ENCODE peak calls at places on chromosomes 7 and 10, in six cellular contexts. T is transverse colon, L is A549, G is uterus, A is body of pancreas, Y is IMR-90. C is an unnamed sample.

GRCh38 chr7:157165987-157166386 is 27.3 kb downstream of the UBE3C start:
- DNase-seq in T (no peak), L (no peak), G (no peak), A (no peak), Y (no peak), C (no peak)

GRCh38 chr7:37531225-37531624 is 82.6 kb upstream of the ELMO1 start:
- DNase-seq in T (no peak), L (no peak), G (no peak), A (no peak), Y (no peak), C (no peak)

GRCh38 chr7:18119985-18120384 is 92.3 kb upstream of the PRPS1L1 start:
- DNase-seq in T (no peak), L (no peak), G (no peak), A (no peak), Y (peak; percentile 19), C (no peak)

GRCh38 chr7:21054427-21055133 is 267.9 kb upstream of the SP8 start:
- DNase-seq in T (no peak), L (no peak), G (no peak), A (no peak), Y (no peak), C (no peak)

GRCh38 chr7:37901236-37901827 is 15.3 kb downstream of the SFRP4 start:
- DNase-seq in T (no peak), L (peak; percentile 51), G (no peak), A (no peak), Y (peak; percentile 15), C (no peak)

GRCh38 chr10:71796749-71797405 is 23.6 kb upstream of the VSIR start:
- DNase-seq in T (no peak), L (no peak), G (no peak), A (no peak), Y (no peak), C (no peak)

GRCh38 chr7:132061931-132062330 is 505.5 kb upstream of the PODXL start:
- DNase-seq in T (no peak), L (no peak), G (no peak), A (no peak), Y (peak; percentile 15), C (no peak)

GRCh38 chr7:14207154-14207553 is 217.7 kb upstream of the ETV1 start:
- DNase-seq in T (no peak), L (no peak), G (no peak), A (no peak), Y (no peak), C (no peak)

GRCh38 chr10:32190890-32191491 is 134.8 kb upstream of the KIF5B start:
- DNase-seq in T (no peak), L (no peak), G (no peak), A (no peak), Y (peak; percentile 36), C (no peak)

GRCh38 chr7:28142650-28143049 is 37.9 kb downstream of the JAZF1 start:
- DNase-seq in T (no peak), L (no peak), G (no peak), A (no peak), Y (no peak), C (no peak)

GRCh38 chr7:7122701-7123281 is 59.6 kb upstream of the C1GALT1 start:
- DNase-seq in T (no peak), L (no peak), G (no peak), A (no peak), Y (peak; percentile 36), C (no peak)

GRCh38 chr10:23358357-23358756 is 13.8 kb upstream of the C10orf67 start:
- DNase-seq in T (no peak), L (no peak), G (no peak), A (no peak), Y (peak; percentile 24), C (no peak)

GRCh38 chr7:100065452-100066186 is 15.9 kb downstream of the ZNF3 start:
- DNase-seq in T (no peak), L (no peak), G (peak; percentile 26), A (no peak), Y (peak; percentile 70), C (no peak)

GRCh38 chr10:70672993-70673928 is 955 bp downstream of the ADAMTS14 start:
- DNase-seq in T (no peak), L (peak; percentile 25), G (peak; percentile 65), A (no peak), Y (peak; percentile 75), C (no peak)

GRCh38 chr7:105521027-105521730 is 892 bp downstream of the PUS7 start:
- DNase-seq in T (peak; percentile 61), L (peak; percentile 52), G (peak; percentile 35), A (peak; percentile 56), Y (peak; percentile 50), C (peak; percentile 52)

GRCh38 chr10:95208702-95209391 is 14.8 kb downstream of the ACSM6 start:
- DNase-seq in T (no peak), L (peak; percentile 37), G (no peak), A (no peak), Y (no peak), C (no peak)

GRCh38 chr7:66190504-66190857 is 14.7 kb upstream of the TPST1 start:
- DNase-seq in T (no peak), L (no peak), G (no peak), A (no peak), Y (no peak), C (no peak)
- TF ChIP-seq POLR2A in T (no peak), L (no peak), G (no peak), A (no peak), Y (no peak), C (no peak)

GRCh38 chr10:1519391-1519790 is 217.9 kb downstream of the ADARB2 start:
- DNase-seq in T (no peak), L (no peak), G (no peak), A (no peak), Y (no peak), C (no peak)

GRCh38 chr10:1517684-1518083 is 219.6 kb downstream of the ADARB2 start:
- DNase-seq in T (no peak), L (no peak), G (no peak), A (no peak), Y (no peak), C (no peak)

GRCh38 chr10:1522237-1522636 is 215.1 kb downstream of the ADARB2 start:
- DNase-seq in T (no peak), L (no peak), G (no peak), A (no peak), Y (no peak), C (no peak)

GRCh38 chr10:1521741-1522140 is 215.6 kb downstream of the ADARB2 start:
- DNase-seq in T (no peak), L (no peak), G (no peak), A (no peak), Y (no peak), C (no peak)

DNA sequence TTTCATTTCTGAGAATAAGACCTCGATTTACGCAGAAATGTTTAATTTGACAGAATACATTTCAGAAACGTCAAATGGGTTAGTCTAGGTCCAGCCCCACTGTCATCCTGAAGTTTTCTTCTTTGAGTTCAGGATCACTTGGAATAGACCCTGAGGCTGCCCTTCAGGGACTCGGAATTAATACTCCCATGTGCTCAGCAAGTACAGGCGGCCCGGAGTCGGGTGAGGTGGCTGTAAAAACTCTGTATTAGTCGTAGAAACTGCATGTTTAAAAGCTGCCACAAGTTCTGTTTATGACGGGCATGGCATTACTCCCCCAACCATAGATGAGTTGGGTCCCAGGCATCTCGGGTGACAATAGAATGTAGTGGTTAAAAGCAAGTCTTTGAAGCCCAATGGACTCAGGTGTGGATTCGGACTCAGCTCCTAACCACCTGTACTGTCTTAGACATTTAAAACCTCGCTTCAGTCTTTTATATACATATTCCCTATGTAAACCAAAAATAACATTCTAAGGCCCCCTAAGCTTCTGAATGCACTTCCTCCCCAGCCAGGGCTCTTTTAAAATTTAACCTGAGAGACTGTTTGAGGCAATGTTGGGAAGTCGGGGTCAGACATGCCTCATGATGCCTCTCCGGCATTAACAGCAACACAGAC is 216.3 kb downstream of the ADARB2 start:
- DNase-seq in T (no peak), L (no peak), G (no peak), A (no peak), Y (no peak), C (no peak)
- H3K27ac ChIP-seq in T (no peak overlapping the region), L (no peak overlapping the region), G (no peak overlapping the region), A (no peak overlapping the region), Y (no peak overlapping the region), C (no peak overlapping the region)

GRCh38 chr10:96690755-96691730 is 29.3 kb downstream of the PIK3AP1 start:
- DNase-seq in T (no peak), L (no peak), G (no peak), A (no peak), Y (peak; percentile 33), C (no peak)

GRCh38 chr10:96691761-96692160 is 28.6 kb downstream of the PIK3AP1 start:
- DNase-seq in T (no peak), L (no peak), G (no peak), A (no peak), Y (no peak), C (no peak)

GRCh38 chr10:96693431-96693830 is 26.9 kb downstream of the PIK3AP1 start:
- DNase-seq in T (no peak), L (no peak), G (no peak), A (no peak), Y (no peak), C (no peak)

GRCh38 chr10:96695366-96695765 is 24.9 kb downstream of the PIK3AP1 start:
- DNase-seq in T (no peak), L (no peak), G (no peak), A (no peak), Y (peak; percentile 10), C (no peak)

GRCh38 chr10:96692427-96692826 is 27.9 kb downstream of the PIK3AP1 start:
- DNase-seq in T (no peak), L (no peak), G (no peak), A (no peak), Y (no peak), C (no peak)
- H3K4me3 ChIP-seq in T (no peak overlapping the region), L (no peak overlapping the region), G (no peak overlapping the region), A (no peak overlapping the region), Y (no peak overlapping the region), C (no peak overlapping the region)

GRCh38 chr10:132584081-132584480 is 46.5 kb downstream of the INPP5A start:
- DNase-seq in T (no peak), L (no peak), G (no peak), A (no peak), Y (no peak), C (no peak)
- TF ChIP-seq POLR2A in T (no peak), L (no peak), G (no peak), A (no peak), Y (no peak), C (no peak)

GRCh38 chr10:35795131-35795819 is 153.2 kb upstream of the FZD8 start:
- DNase-seq in T (no peak), L (no peak), G (no peak), A (no peak), Y (peak; percentile 64), C (no peak)
- H3K27ac ChIP-seq in T (no peak overlapping the region), L (no peak overlapping the region), G (no peak overlapping the region), A (no peak overlapping the region), Y (no peak overlapping the region), C (no peak overlapping the region)

C was measured in prostate gland.